ENCODE peak calls at places on chromosomes 11 and 22, in nine cellular contexts. One of them, this sample, is unnamed.
A peak's percentile ranks its signal among the peaks of the same experiment; 100 is the strongest.

GRCh38 chr22:38165929-38166593 is 15.6 kb downstream of the PLA2G6 start:
- DNase-seq in glutamatergic neuron: no peak
- DNase-seq in EL: no peak
- DNase-seq in lower lobe of right lung: no peak
- DNase-seq in transverse colon: no peak
- DNase-seq in cardiac muscle cell: no peak
- DNase-seq in EH: no peak
- DNase-seq in stimulated activated CD4-positive, alpha-beta T cell treated with anti-CD3 and anti-CD28 coated beads, Interleukin-1b, Interleukin-23, amount 100 ng/mL, for 48 hours: no peak
- DNase-seq in neural progenitor cell: no peak
- DNase-seq in this sample: no peak

GRCh38 chr11:120953230-120953558 is 70.7 kb upstream of the TBCEL start:
- DNase-seq in transverse colon: no peak
- DNase-seq in stimulated activated CD4-positive, alpha-beta T cell treated with anti-CD3 and anti-CD28 coated beads, Interleukin-1b, Interleukin-23, amount 100 ng/mL, for 48 hours: no peak
- DNase-seq in lower lobe of right lung: no peak
- DNase-seq in EL: no peak
- DNase-seq in cardiac muscle cell: peak; percentile 43
- DNase-seq in EH: no peak
- DNase-seq in neural progenitor cell: no peak
- DNase-seq in glutamatergic neuron: no peak
- DNase-seq in this sample: no peak

GRCh38 chr11:14223636-14224035 is 135.3 kb downstream of the RRAS2 start:
- DNase-seq in lower lobe of right lung: no peak
- DNase-seq in transverse colon: no peak
- DNase-seq in EL: no peak
- DNase-seq in neural progenitor cell: no peak
- DNase-seq in EH: no peak
- DNase-seq in cardiac muscle cell: no peak
- DNase-seq in glutamatergic neuron: no peak
- DNase-seq in stimulated activated CD4-positive, alpha-beta T cell treated with anti-CD3 and anti-CD28 coated beads, Interleukin-1b, Interleukin-23, amount 100 ng/mL, for 48 hours: no peak
- DNase-seq in this sample: no peak

GRCh38 chr11:113952070-113952469 is 22.8 kb upstream of the HTR3A start:
- DNase-seq in lower lobe of right lung: no peak
- DNase-seq in neural progenitor cell: no peak
- DNase-seq in stimulated activated CD4-positive, alpha-beta T cell treated with anti-CD3 and anti-CD28 coated beads, Interleukin-1b, Interleukin-23, amount 100 ng/mL, for 48 hours: no peak
- DNase-seq in EL: no peak
- DNase-seq in transverse colon: no peak
- DNase-seq in EH: no peak
- DNase-seq in cardiac muscle cell: no peak
- DNase-seq in glutamatergic neuron: no peak
- DNase-seq in this sample: peak; percentile 75

GRCh38 chr11:126477526-126478275 is 122.2 kb downstream of the ST3GAL4 start:
- DNase-seq in transverse colon: no peak
- DNase-seq in EL: no peak
- DNase-seq in EH: no peak
- DNase-seq in lower lobe of right lung: no peak
- DNase-seq in cardiac muscle cell: no peak
- DNase-seq in stimulated activated CD4-positive, alpha-beta T cell treated with anti-CD3 and anti-CD28 coated beads, Interleukin-1b, Interleukin-23, amount 100 ng/mL, for 48 hours: peak; percentile 14
- DNase-seq in glutamatergic neuron: no peak
- DNase-seq in neural progenitor cell: no peak
- DNase-seq in this sample: peak; percentile 64

GRCh38 chr22:30856699-30857098 is 111.9 kb downstream of the MORC2 start:
- DNase-seq in EH: no peak
- DNase-seq in cardiac muscle cell: no peak
- DNase-seq in lower lobe of right lung: no peak
- DNase-seq in glutamatergic neuron: no peak
- DNase-seq in stimulated activated CD4-positive, alpha-beta T cell treated with anti-CD3 and anti-CD28 coated beads, Interleukin-1b, Interleukin-23, amount 100 ng/mL, for 48 hours: no peak
- DNase-seq in transverse colon: no peak
- DNase-seq in neural progenitor cell: no peak
- DNase-seq in EL: no peak
- DNase-seq in this sample: no peak

GRCh38 chr22:29336751-29337490 is 21.4 kb upstream of the RASL10A start:
- DNase-seq in neural progenitor cell: no peak
- DNase-seq in transverse colon: no peak
- DNase-seq in glutamatergic neuron: no peak
- DNase-seq in cardiac muscle cell: no peak
- DNase-seq in lower lobe of right lung: no peak
- DNase-seq in stimulated activated CD4-positive, alpha-beta T cell treated with anti-CD3 and anti-CD28 coated beads, Interleukin-1b, Interleukin-23, amount 100 ng/mL, for 48 hours: no peak
- DNase-seq in EH: no peak
- DNase-seq in EL: no peak
- DNase-seq in this sample: no peak

GRCh38 chr11:94753630-94754029 is 14.5 kb upstream of the AMOTL1 start:
- DNase-seq in stimulated activated CD4-positive, alpha-beta T cell treated with anti-CD3 and anti-CD28 coated beads, Interleukin-1b, Interleukin-23, amount 100 ng/mL, for 48 hours: no peak
- DNase-seq in EH: no peak
- DNase-seq in glutamatergic neuron: no peak
- DNase-seq in neural progenitor cell: no peak
- DNase-seq in EL: no peak
- DNase-seq in lower lobe of right lung: no peak
- DNase-seq in transverse colon: no peak
- DNase-seq in cardiac muscle cell: no peak
- DNase-seq in this sample: no peak

GRCh38 chr22:19271856-19272535 is 19.5 kb downstream of the CLTCL1 start:
- DNase-seq in stimulated activated CD4-positive, alpha-beta T cell treated with anti-CD3 and anti-CD28 coated beads, Interleukin-1b, Interleukin-23, amount 100 ng/mL, for 48 hours: no peak
- DNase-seq in cardiac muscle cell: no peak
- DNase-seq in transverse colon: no peak
- DNase-seq in lower lobe of right lung: no peak
- DNase-seq in EL: peak; percentile 55
- DNase-seq in glutamatergic neuron: no peak
- DNase-seq in EH: peak; percentile 63
- DNase-seq in neural progenitor cell: no peak
- DNase-seq in this sample: peak; percentile 27